ENCODE peak calls at places on chromosomes 16 and 17, in four cellular contexts. J is lung; G is stimulated activated CD8-positive, alpha-beta memory T cell treated with anti-CD3 and anti-CD28 coated beads, Interleukin-7, amount 100 ng/mL, for 24 hours; C is left colon. P is an unnamed sample.

GRCh38 chr17:44197107-44197506 is 2.6 kb downstream of the ATXN7L3 start:
- DNase-seq in J (no peak), G (no peak), C (no peak), P (no peak)

GRCh38 chr17:13792314-13792713 is 190.6 kb upstream of the HS3ST3A1 start:
- DNase-seq in J (no peak), G (no peak), C (no peak), P (peak)

GRCh38 chr17:19285218-19285900 is 48.2 kb downstream of the EPN2 start:
- DNase-seq in J (no peak), G (no peak), C (no peak), P (no peak)

GRCh38 chr17:74704536-74704935 is 8.2 kb downstream of the CD300LF start:
- DNase-seq in J (peak), G (no peak), C (no peak), P (no peak)

GRCh38 chr17:44913676-44914075 is 1.6 kb downstream of the GFAP start:
- DNase-seq in J (no peak), G (no peak), C (peak), P (no peak)

GRCh38 chr17:27558842-27559505 is 72.0 kb upstream of the LGALS9 start:
- DNase-seq in J (peak), G (no peak), C (peak), P (no peak)

GRCh38 chr16:54568897-54569807 is 282.6 kb upstream of the IRX3 start:
- DNase-seq in J (no peak), G (no peak), C (no peak), P (no peak)

GRCh38 chr17:64162575-64162974 is 32.6 kb upstream of the ERN1 start:
- DNase-seq in J (no peak), G (no peak), C (no peak), P (no peak)

GRCh38 chr17:34091975-34092374 is 163.1 kb upstream of the CCL2 start:
- DNase-seq in J (no peak), G (no peak), C (no peak), P (no peak)

GRCh38 chr16:85927326-85927725 is 28.4 kb downstream of the IRF8 start:
- DNase-seq in J (no peak), G (no peak), C (no peak), P (no peak)

GRCh38 chr16:50308237-50308965 is 42.0 kb downstream of the ADCY7 start:
- DNase-seq in J (no peak), G (no peak), C (no peak), P (no peak)

GRCh38 chr16:11949527-11949926 is 7.7 kb upstream of the NPIPB2 start:
- DNase-seq in J (peak), G (no peak), C (no peak), P (peak)

GRCh38 chr16:23771642-23772041 is 16.8 kb downstream of the CHP2 start:
- DNase-seq in J (no peak), G (no peak), C (no peak), P (no peak)

GRCh38 chr16:55102077-55102476 is 171.4 kb downstream of the IRX5 start:
- DNase-seq in J (no peak), G (no peak), C (no peak), P (no peak)

GRCh38 chr17:61285483-61286320 is 113.9 kb upstream of the TBX2 start:
- DNase-seq in J (no peak), G (no peak), C (no peak), P (peak)

GRCh38 chr17:77493238-77493812 is 352.6 kb downstream of the SEC14L1 start:
- DNase-seq in J (no peak), G (no peak), C (peak), P (no peak)

GRCh38 chr16:11586375-11586855 is 304 bp downstream of the LITAF start:
- DNase-seq in J (no peak), G (no peak), C (no peak), P (no peak)

GRCh38 chr17:7383742-7384488 is 3.0 kb downstream of the TNK1 start:
- DNase-seq in J (no peak), G (peak), C (no peak), P (peak)

GRCh38 chr16:5072334-5073278 is 963 bp downstream of the ALG1 start:
- DNase-seq in J (no peak), G (no peak), C (peak), P (no peak)

GRCh38 chr16:74477226-74477625 is 55.9 kb upstream of the CLEC18B start:
- DNase-seq in J (no peak), G (no peak), C (no peak), P (no peak)

GRCh38 chr17:9054146-9054545 is 32.8 kb downstream of the NTN1 start:
- DNase-seq in J (no peak), G (no peak), C (no peak), P (no peak)

GRCh38 chr16:83774066-83774465 is 33.7 kb upstream of the HSBP1 start:
- DNase-seq in J (no peak), G (no peak), C (no peak), P (no peak)

GRCh38 chr16:87161822-87162676 is 155.1 kb downstream of the C16orf95 start:
- DNase-seq in J (no peak), G (no peak), C (no peak), P (no peak)

GRCh38 chr16:27434141-27435051 is 32.4 kb downstream of the IL21R start:
- DNase-seq in J (peak), G (no peak), C (no peak), P (no peak)

P was measured in GM03348.